ENCODE peak calls at places on chromosomes 13 and 19, in nine cellular contexts. L is gastrocnemius medialis; U is breast epithelium; H is upper lobe of left lung; Z is thoracic aorta; V is right atrium auricular region; R is vagina; T is left ventricle myocardium inferior; C is effector memory CD4-positive, alpha-beta T cell. Q is an unnamed sample.

GRCh38 chr13:41458939-41459753 is 1.8 kb downstream of the RGCC start:
- DNase-seq in T (peak; percentile 26), Z (no peak), U (no peak), V (no peak), H (no peak), R (no peak), C (no peak), L (peak; percentile 35), Q (peak; percentile 82)

GRCh38 chr13:75635621-75636338 is at the start of gene LMO7:
- DNase-seq in Z (no peak), L (no peak), V (no peak), T (peak; percentile 50), H (peak; percentile 93), U (peak; percentile 57), C (peak; percentile 37), R (no peak), Q (peak; percentile 90)

GRCh38 chr13:51801631-51802099 is 2.3 kb downstream of the DHRS12 start:
- DNase-seq in Z (peak; percentile 32), V (peak; percentile 83), C (no peak), U (peak; percentile 84), L (peak; percentile 61), T (peak; percentile 81), H (no peak), R (no peak), Q (no peak)

GRCh38 chr13:31756346-31756745 is 17.0 kb downstream of the RXFP2 start:
- DNase-seq in H (no peak), U (no peak), Z (no peak), V (no peak), T (no peak), R (no peak), C (no peak), L (no peak), Q (no peak)

GRCh38 chr19:29483641-29483920 is 42.2 kb upstream of the VSTM2B start:
- DNase-seq in U (no peak), L (no peak), V (no peak), C (no peak), R (no peak), H (no peak), Z (no peak), T (no peak), Q (no peak)

GRCh38 chr13:102399791-102400618 is 1.8 kb downstream of the FGF14 start:
- DNase-seq in Z (no peak), L (no peak), H (peak; percentile 84), U (no peak), T (peak; percentile 25), C (no peak), R (no peak), V (no peak), Q (peak; percentile 75)

GRCh38 chr13:99055286-99056073 is 77.6 kb upstream of the DOCK9 start:
- DNase-seq in H (peak; percentile 14), L (no peak), T (no peak), C (no peak), Z (no peak), R (peak; percentile 25), V (no peak), U (no peak), Q (peak; percentile 20)

GRCh38 chr19:3296034-3296433 is 70.3 kb upstream of the NFIC start:
- DNase-seq in C (no peak), R (no peak), V (no peak), U (no peak), H (no peak), T (no peak), L (no peak), Z (no peak), Q (peak; percentile 32)

GRCh38 chr19:53076984-53077383 is 26.2 kb downstream of the ZNF160 start:
- DNase-seq in U (no peak), Z (no peak), R (no peak), L (peak; percentile 14), H (no peak), C (no peak), V (peak; percentile 61), T (peak; percentile 63), Q (peak; percentile 86)

GRCh38 chr19:32309711-32310390 is 35.6 kb upstream of the ZNF507 start:
- DNase-seq in H (peak; percentile 43), R (peak; percentile 56), V (no peak), T (no peak), U (no peak), C (no peak), L (no peak), Z (no peak), Q (no peak)

GRCh38 chr13:41833201-41833600 is 127.7 kb downstream of the VWA8 start:
- DNase-seq in V (no peak), L (no peak), T (no peak), C (no peak), U (no peak), H (no peak), Z (no peak), R (no peak), Q (no peak)

GRCh38 chr13:112079696-112080095 is 12.7 kb downstream of the SOX1 start:
- DNase-seq in C (no peak), L (no peak), T (no peak), Z (no peak), V (no peak), H (no peak), R (peak; percentile 20), U (no peak), Q (no peak)

GRCh38 chr13:49023441-49023840 is 47.7 kb downstream of the FNDC3A start:
- DNase-seq in Z (no peak), C (no peak), V (no peak), U (no peak), H (no peak), L (no peak), T (no peak), R (no peak), Q (no peak)

GRCh38 chr13:113245858-113246791 is 36.7 kb downstream of the CUL4A start:
- DNase-seq in T (no peak), V (no peak), C (no peak), L (no peak), Z (no peak), R (no peak), H (no peak), U (no peak), Q (peak; percentile 47)

GRCh38 chr13:110392510-110393233 is 85.6 kb downstream of the COL4A2 start:
- DNase-seq in U (no peak), V (no peak), Z (no peak), C (no peak), H (no peak), L (no peak), T (no peak), R (no peak), Q (no peak)

GRCh38 chr13:34941436-34941834 is 635 bp upstream of the NBEA start:
- DNase-seq in V (no peak), C (no peak), Z (no peak), U (no peak), R (no peak), L (no peak), T (no peak), H (no peak), Q (no peak)
- H3K4me3 ChIP-seq in V (peak overlapping the region; percentile 97), C (peak overlapping the region; percentile 70), Z (peak overlapping the region; percentile 87), U (peak overlapping the region; percentile 87), R (peak overlapping the region; percentile 85), L (peak overlapping the region; percentile 88), T (peak overlapping the region; percentile 94), H (no peak overlapping the region), Q (peak overlapping the region; percentile 78)

GRCh38 chr19:8147579-8147978 is 1.8 kb downstream of the FBN3 start:
- DNase-seq in Z (no peak), R (no peak), C (no peak), U (no peak), T (no peak), V (no peak), H (no peak), L (no peak), Q (peak; percentile 53)

GRCh38 chr19:8146877-8147575 is 2.4 kb downstream of the FBN3 start:
- DNase-seq in T (no peak), R (no peak), Z (no peak), V (no peak), U (no peak), L (no peak), H (peak; percentile 84), C (no peak), Q (peak; percentile 50)

GRCh38 chr19:8149261-8150094 is at the start of gene FBN3:
- DNase-seq in L (no peak), T (no peak), Z (no peak), C (no peak), H (peak; percentile 87), V (no peak), U (no peak), R (no peak), Q (peak; percentile 96)

GRCh38 chr19:8148410-8149231 is 771 bp downstream of the FBN3 start:
- DNase-seq in H (peak; percentile 84), Z (no peak), V (no peak), L (no peak), T (no peak), U (no peak), C (no peak), R (no peak), Q (peak; percentile 94)

GRCh38 chr19:8148088-8148409 is 1.3 kb downstream of the FBN3 start:
- DNase-seq in Z (no peak), V (no peak), H (no peak), U (no peak), L (no peak), C (no peak), R (no peak), T (no peak), Q (no peak)
- H3K27me3 ChIP-seq in Z (peaks cover 7% of the 10 kb centered on the region), V (peaks cover 18% of the 10 kb centered on the region), H (peaks cover 4% of the 10 kb centered on the region), U (peaks cover 29% of the 10 kb centered on the region), L (peaks cover 30% of the 10 kb centered on the region), C (peaks cover 21% of the 10 kb centered on the region), R (peaks cover 6% of the 10 kb centered on the region), T (peaks cover 81% of the 10 kb centered on the region), Q (no peaks in the 10 kb centered on the region)

GRCh38 chr19:13833330-13834265 is 38.4 kb downstream of the ZSWIM4 start:
- DNase-seq in T (peak; percentile 96), H (peak; percentile 99), V (peak; percentile 96), C (peak; percentile 87), R (peak; percentile 93), L (peak; percentile 96), U (peak; percentile 99), Z (peak; percentile 77), Q (peak; percentile 100)
- H3K4me3 ChIP-seq in T (peak overlapping the region; percentile 51), H (no peak overlapping the region), V (no peak overlapping the region), C (peak overlapping the region; percentile 32), R (peak overlapping the region; percentile 18), L (peak overlapping the region; percentile 20), U (peak overlapping the region; percentile 37), Z (peak overlapping the region; percentile 38), Q (peak overlapping the region; percentile 34)

GRCh38 chr19:9966024-9966423 is 29.7 kb upstream of the OLFM2 start:
- DNase-seq in C (no peak), U (no peak), H (no peak), R (no peak), T (no peak), L (no peak), V (no peak), Z (no peak), Q (no peak)

GRCh38 chr19:9969688-9969975 is 33.3 kb upstream of the OLFM2 start:
- DNase-seq in Z (no peak), C (no peak), L (no peak), H (no peak), R (no peak), V (no peak), U (no peak), T (no peak), Q (peak; percentile 44)

GRCh38 chr19:9968820-9969687 is 32.7 kb upstream of the OLFM2 start:
- DNase-seq in L (no peak), R (no peak), C (no peak), H (no peak), V (no peak), U (no peak), T (no peak), Z (no peak), Q (no peak)

GRCh38 chr19:9966448-9966847 is 30.1 kb upstream of the OLFM2 start:
- DNase-seq in C (no peak), L (no peak), R (no peak), T (no peak), V (no peak), U (no peak), H (peak; percentile 80), Z (no peak), Q (peak; percentile 95)

GRCh38 chr19:9967326-9967725 is 31.0 kb upstream of the OLFM2 start:
- DNase-seq in H (no peak), R (no peak), U (no peak), C (no peak), V (no peak), T (no peak), L (no peak), Z (no peak), Q (no peak)
- H3K27me3 ChIP-seq in H (no peaks in the 10 kb centered on the region), R (no peaks in the 10 kb centered on the region), U (peaks cover 9% of the 10 kb centered on the region), C (peaks cover 3% of the 10 kb centered on the region), V (peaks cover 4% of the 10 kb centered on the region), T (peaks cover 73% of the 10 kb centered on the region), L (no peaks in the 10 kb centered on the region), Z (no peaks in the 10 kb centered on the region), Q (peaks cover 14% of the 10 kb centered on the region)